ENCODE peak calls at places on chromosomes 11 and 22, in ten cellular contexts. C is naive thymus-derived CD8-positive, alpha-beta T cell; B is small intestine; X is stimulated activated CD4-positive, alpha-beta T cell treated with anti-CD3 and anti-CD28 coated beads, Interleukin-4, amount 100 ng/mL, for 48 hours; G is cardiac muscle cell; R is H54; Z is T-helper 9 cell; N is anterior cingulate cortex; M is NCI-H1092; S is heart left ventricle. H is an unnamed sample.

GRCh38 chr11:68115285-68115684 is 5.9 kb downstream of the CHKA start:
- DNase-seq in R (no peak), S (no peak), G (no peak), X (no peak), Z (no peak), N (no peak), C (no peak), M (no peak), B (no peak), H (no peak)

GRCh38 chr11:35041070-35041554 is 97.9 kb upstream of the CD44 start:
- DNase-seq in G (no peak), R (no peak), C (no peak), X (no peak), B (no peak), Z (no peak), N (no peak), S (no peak), M (no peak), H (no peak)

GRCh38 chr22:22786301-22787115 is 101.1 kb upstream of the IGLL5 start:
- DNase-seq in S (no peak), B (peak; percentile 47), M (peak; percentile 4), Z (no peak), X (no peak), N (no peak), G (no peak), C (no peak), R (no peak), H (no peak)

GRCh38 chr11:120952503-120953229 is 71.2 kb upstream of the TBCEL start:
- DNase-seq in B (peak; percentile 84), N (peak; percentile 76), M (peak; percentile 94), C (peak; percentile 38), R (peak; percentile 60), X (peak; percentile 61), G (peak; percentile 83), S (peak; percentile 72), Z (peak; percentile 31), H (peak; percentile 65)

GRCh38 chr22:45534339-45535192 is 31.9 kb downstream of the FBLN1 start:
- DNase-seq in G (peak; percentile 23), N (no peak), R (no peak), M (peak; percentile 10), C (no peak), S (no peak), Z (no peak), B (no peak), X (no peak), H (no peak)

GRCh38 chr11:3200388-3201111 is 18.1 kb downstream of the MRGPRG start:
- DNase-seq in B (no peak), M (no peak), C (no peak), Z (no peak), S (no peak), X (no peak), G (no peak), R (no peak), N (no peak), H (no peak)

GRCh38 chr11:15793032-15793996 is 563.0 kb downstream of the SOX6 start:
- DNase-seq in S (no peak), G (peak; percentile 50), Z (no peak), R (no peak), M (no peak), N (no peak), C (no peak), B (no peak), X (no peak), H (no peak)

GRCh38 chr11:74650498-74650897 is 58.1 kb downstream of the POLD3 start:
- DNase-seq in X (no peak), N (no peak), C (no peak), Z (no peak), S (no peak), M (peak; percentile 22), R (no peak), B (no peak), G (peak; percentile 13), H (no peak)

GRCh38 chr11:24496728-24497396 is at the start of gene LUZP2:
- DNase-seq in B (no peak), C (no peak), X (no peak), S (no peak), M (no peak), G (peak; percentile 38), N (peak; percentile 26), R (no peak), Z (no peak), H (peak; percentile 58)

H was measured in C1 segment of cervical spinal cord.